ENCODE peak calls at places on chromosomes 13 and 19, in four cellular contexts. Q, N, S and Y are unnamed samples.

GRCh38 chr13:98672947-98673545 is 79.4 kb downstream of the SLC15A1 start:
- DNase-seq in Q (peak; percentile 82), N (no peak), S (peak; percentile 52), Y (no peak)

GRCh38 chr19:43425567-43426392 is 11.1 kb downstream of the TEX101 start:
- DNase-seq in S (no peak), Q (peak; percentile 92), N (no peak), Y (no peak)

GRCh38 chr19:18479964-18480723 is 41.7 kb downstream of the ELL start:
- DNase-seq in S (no peak), N (peak; percentile 98), Q (peak; percentile 68), Y (peak; percentile 96)

GRCh38 chr19:49339364-49340068 is 4.3 kb downstream of the CD37 start:
- DNase-seq in Q (peak; percentile 84), S (no peak), N (peak; percentile 93), Y (no peak)

GRCh38 chr13:98184796-98185195 is 7.7 kb upstream of the RNF113B start:
- DNase-seq in N (no peak), Q (no peak), S (no peak), Y (no peak)

GRCh38 chr13:27283906-27284523 is 13.4 kb downstream of the RASL11A start:
- DNase-seq in N (no peak), Q (peak; percentile 21), S (no peak), Y (no peak)

GRCh38 chr19:11232555-11232954 is 6.9 kb upstream of the ANGPTL8 start:
- DNase-seq in S (no peak), N (no peak), Q (no peak), Y (no peak)

GRCh38 chr13:19634129-19634740 is 776 bp downstream of the MPHOSPH8 start:
- DNase-seq in S (no peak), N (no peak), Q (peak; percentile 28), Y (no peak)

GRCh38 chr13:25178070-25178469 is 6.0 kb upstream of the AMER2 start:
- DNase-seq in N (peak; percentile 50), S (no peak), Q (no peak), Y (no peak)

GRCh38 chr19:7529246-7529600 is 6.3 kb upstream of the PNPLA6 start:
- DNase-seq in N (no peak), S (no peak), Q (no peak), Y (no peak)

GRCh38 chr19:7528192-7528519 is 5.7 kb downstream of the MCOLN1 start:
- DNase-seq in N (no peak), Q (no peak), S (no peak), Y (no peak)

GRCh38 chr19:7529610-7530490 is 5.7 kb upstream of the PNPLA6 start:
- DNase-seq in Q (no peak), S (no peak), N (no peak), Y (no peak)

GRCh38 chr19:7527516-7528191 is 5.2 kb downstream of the MCOLN1 start:
- DNase-seq in N (no peak), S (no peak), Q (no peak), Y (no peak)

GRCh38 chr19:7528522-7529245 is 6.3 kb downstream of the MCOLN1 start:
- DNase-seq in Q (no peak), N (no peak), S (no peak), Y (no peak)
- TF ChIP-seq POLR2AphosphoS5 in Q (no peak), N (no peak), S (no peak), Y (no peak)

DNA sequence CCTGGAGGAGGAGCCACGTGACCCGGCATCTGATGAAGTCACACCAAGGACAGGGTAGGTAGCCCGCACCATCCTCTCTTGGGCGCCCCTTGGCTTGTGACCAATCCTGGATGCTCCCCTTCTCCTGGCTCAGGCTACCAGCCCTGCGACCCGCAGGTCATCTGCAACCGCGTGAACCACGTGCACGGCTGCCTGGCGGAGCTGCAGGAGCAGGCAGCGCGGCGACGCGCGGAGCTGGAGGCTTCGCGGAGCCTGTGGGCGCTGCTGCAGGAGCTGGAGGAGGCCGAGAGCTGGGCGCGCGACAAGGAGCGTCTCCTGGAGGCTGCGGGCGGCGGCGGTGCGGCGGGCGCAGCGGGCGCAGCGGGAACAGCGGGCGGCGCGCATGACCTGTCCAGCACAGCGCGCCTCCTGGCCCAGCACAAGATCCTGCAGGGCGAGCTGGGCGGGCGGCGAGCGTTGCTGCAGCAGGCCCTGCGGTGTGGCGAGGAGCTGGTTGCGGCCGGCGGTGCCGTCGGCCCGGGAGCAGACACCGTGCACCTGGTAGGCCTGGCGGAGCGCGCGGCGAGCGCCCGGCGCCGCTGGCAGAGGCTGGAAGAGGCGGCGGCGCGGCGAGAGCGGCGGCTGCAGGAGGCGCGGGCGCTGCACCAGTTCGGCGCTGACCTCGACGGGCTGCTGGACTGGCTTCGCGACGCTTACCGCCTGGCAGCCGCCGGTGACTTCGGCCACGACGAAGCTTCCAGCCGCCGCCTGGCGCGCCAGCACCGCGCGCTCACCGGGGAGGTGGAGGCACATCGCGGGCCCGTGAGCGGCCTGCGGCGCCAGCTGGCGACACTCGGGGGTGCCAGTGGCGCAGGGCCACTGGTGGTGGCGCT is 45.9 kb downstream of the SPTBN4 start:
- DNase-seq in Q (no peak), S (no peak), N (no peak), Y (no peak)
- H3K4me3 ChIP-seq in Q (no peak overlapping the region), S (peak overlapping the region; percentile 41), N (peak overlapping the region; percentile 41), Y (peak overlapping the region; percentile 26)

GRCh38 chr19:5563008-5563431 is 4.7 kb downstream of the TINCR start:
- DNase-seq in S (no peak), Q (no peak), N (no peak), Y (no peak)
- TF ChIP-seq CTCF in S (peak; percentile 50), Q (no peak), N (no peak), Y (no peak)

DNA sequence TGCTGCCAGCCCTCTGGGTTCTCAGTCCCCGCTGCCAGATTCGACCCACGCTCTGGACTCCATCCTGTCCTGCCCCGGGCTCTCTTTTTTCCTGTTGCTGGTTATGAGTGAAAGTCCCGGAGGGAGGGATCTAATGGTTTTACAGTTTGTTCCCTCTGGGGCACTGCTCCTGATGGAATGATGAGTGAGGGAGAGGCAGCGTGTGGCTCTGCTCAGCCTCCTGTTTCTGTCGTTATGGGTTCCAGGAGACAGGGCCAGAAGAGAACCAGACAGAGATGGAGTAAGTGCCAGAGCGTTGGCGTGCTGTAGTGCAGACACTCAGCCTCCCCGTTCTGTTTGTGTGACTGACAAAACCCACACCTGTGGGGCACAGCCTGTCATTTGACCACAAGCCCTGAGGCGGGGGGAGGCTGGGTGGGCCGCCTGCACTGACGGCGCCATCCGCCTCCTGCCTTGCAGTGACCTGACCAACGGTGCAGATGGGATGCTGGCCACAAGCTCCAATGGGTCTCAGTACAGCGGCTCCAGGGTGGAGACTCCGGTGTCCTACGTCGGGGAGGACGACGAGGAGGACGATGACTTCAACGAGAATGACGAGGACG is 18.2 kb downstream of the ATP4B start:
- DNase-seq in S (no peak), N (no peak), Q (peak; percentile 8), Y (no peak)
- TF ChIP-seq POLR2AphosphoS5 in S (no peak), N (no peak), Q (no peak), Y (no peak)

GRCh38 chr19:34904521-34904845 is 22.2 kb upstream of the ZNF30 start:
- DNase-seq in Q (no peak), S (no peak), N (no peak), Y (no peak)
- H3K4me3 ChIP-seq in Q (no peak overlapping the region), S (no peak overlapping the region), N (no peak overlapping the region), Y (no peak overlapping the region)

GRCh38 chr19:13883665-13884064 is 6.7 kb downstream of the NANOS3 start:
- DNase-seq in S (no peak), Q (no peak), N (no peak), Y (no peak)
- TF ChIP-seq CTCF in S (no peak), Q (no peak), N (no peak), Y (no peak)

DNA sequence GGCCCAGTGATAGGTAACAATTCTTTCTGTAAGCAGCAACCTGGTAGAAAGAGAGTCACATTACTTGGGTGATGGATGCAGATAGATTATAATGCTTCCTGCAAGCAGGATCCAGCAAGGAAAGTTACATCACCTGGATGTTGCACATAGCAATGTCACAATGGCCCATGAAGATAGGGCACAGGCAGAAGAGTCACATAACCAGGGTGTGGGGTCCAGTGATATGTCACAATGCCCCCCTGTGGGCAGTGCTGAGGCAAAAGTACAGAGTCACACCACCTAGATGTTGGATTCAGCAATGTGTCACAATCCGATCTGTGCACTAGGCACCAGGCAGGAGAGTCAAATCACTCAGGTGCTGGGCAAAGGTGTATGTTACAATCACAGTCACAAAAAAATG is 4.0 kb upstream of the ZNF43 start:
- DNase-seq in Q (no peak), N (no peak), S (no peak), Y (no peak)
- TF ChIP-seq POLR2AphosphoS5 in Q (no peak), N (no peak), S (no peak), Y (no peak)

DNA sequence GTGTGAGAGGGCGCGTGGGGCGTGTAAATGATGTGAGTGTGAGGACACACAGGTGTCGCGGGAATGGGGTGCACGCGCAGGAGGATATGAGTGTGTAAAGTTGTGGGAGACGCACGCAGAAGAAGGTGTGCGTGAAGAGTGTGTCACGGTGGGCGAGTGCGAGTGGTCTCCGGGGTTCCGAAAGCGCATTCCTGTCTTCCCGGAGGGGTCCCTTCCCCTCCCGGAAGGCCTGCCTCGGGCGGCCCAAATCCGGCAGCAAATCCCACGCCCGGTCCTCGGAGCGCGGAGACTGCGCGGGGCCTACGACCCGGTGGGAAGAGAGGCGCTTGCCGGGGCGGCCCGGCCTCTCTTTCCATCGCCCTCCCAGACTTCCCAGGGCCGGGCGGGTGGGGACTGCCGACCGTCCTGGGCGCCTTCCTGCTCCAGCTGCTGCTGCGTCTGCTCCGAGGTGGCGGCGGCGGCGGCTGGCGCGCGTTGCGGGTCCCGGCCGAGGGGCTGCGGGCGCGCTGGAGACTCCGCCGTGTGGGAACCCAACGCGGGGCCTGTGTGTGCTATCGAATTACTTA is 2.1 kb downstream of the ZIC5 start:
- DNase-seq in N (no peak), S (no peak), Q (no peak), Y (no peak)
- H3K4me3 ChIP-seq in N (peak overlapping the region; percentile 54), S (peak overlapping the region; percentile 69), Q (no peak overlapping the region), Y (peak overlapping the region; percentile 14)